ENCODE peak calls at places on chromosomes 3 and 15, in five cellular contexts. W is endodermal cell; S is naive thymus-derived CD8-positive, alpha-beta T cell; Y is GM12865; N is cardiac fibroblast. A is an unnamed sample.

GRCh38 chr3:130748981-130749380 is 2.4 kb upstream of the PIK3R4 start:
- DNase-seq in W (no peak), S (no peak), Y (no peak), N (no peak), A (no peak)

GRCh38 chr3:175234075-175234474 is 374.9 kb downstream of the NAALADL2 start:
- DNase-seq in W (no peak), S (no peak), Y (no peak), N (no peak), A (no peak)

GRCh38 chr15:47349179-47349578 is 368.1 kb upstream of the SEMA6D start:
- DNase-seq in W (no peak), S (no peak), Y (no peak), N (no peak), A (no peak)

GRCh38 chr3:123698813-123699212 is 114.0 kb upstream of the HACD2 start:
- DNase-seq in W (no peak), S (no peak), Y (no peak), N (no peak), A (no peak)

GRCh38 chr3:23926736-23927135 is 9.8 kb downstream of the RPL15 start:
- DNase-seq in W (no peak), S (no peak), Y (no peak), N (no peak), A (no peak)

GRCh38 chr15:34119291-34119690 is 17.4 kb downstream of the PGBD4 start:
- DNase-seq in W (no peak), S (no peak), Y (no peak), N (peak), A (no peak)

GRCh38 chr3:113151475-113152031 is 59.8 kb upstream of the BOC start:
- DNase-seq in W (no peak), S (no peak), Y (no peak), N (no peak), A (no peak)

GRCh38 chr3:114310701-114311100 is 16.9 kb downstream of the TIGIT start:
- DNase-seq in W (no peak), S (no peak), Y (peak), N (no peak), A (no peak)

GRCh38 chr15:96068897-96069296 is 261.6 kb upstream of the NR2F2 start:
- DNase-seq in W (no peak), S (no peak), Y (no peak), N (no peak), A (no peak)

GRCh38 chr15:99446565-99447496 is 119.0 kb upstream of the MEF2A start:
- DNase-seq in W (peak), S (no peak), Y (no peak), N (no peak), A (peak)

GRCh38 chr15:78301326-78301725 is 1.9 kb upstream of the SKIC8 start:
- DNase-seq in W (no peak), S (no peak), Y (peak), N (no peak), A (peak)

GRCh38 chr3:70358978-70359580 is 46.6 kb upstream of the MDFIC2 start:
- DNase-seq in W (peak), S (no peak), Y (peak), N (peak), A (peak)

GRCh38 chr3:143307613-143308183 is 188.1 kb downstream of the CHST2 start:
- DNase-seq in W (no peak), S (no peak), Y (peak), N (peak), A (peak)

GRCh38 chr3:23800731-23801130 is 5.0 kb upstream of the UBE2E1 start:
- DNase-seq in W (no peak), S (no peak), Y (peak), N (peak), A (peak)

GRCh38 chr3:45545476-45545875 is 49.1 kb upstream of the LIMD1 start:
- DNase-seq in W (peak), S (no peak), Y (peak), N (no peak), A (no peak)

A was measured in GM20000.